ENCODE peak calls at places on chromosome 16, in nine cellular contexts. O, E, M, R, L, C, Z, N and D are unnamed samples.

GRCh38 chr16:81335669-81336068 is 20.9 kb downstream of the GAN start:
- DNase-seq in Z (no peak), M (peak), O (no peak), E (no peak), R (no peak), L (no peak), C (no peak), N (no peak), D (no peak)

GRCh38 chr16:89848974-89849373 is 20.7 kb downstream of the SPIRE2 start:
- DNase-seq in C (no peak), M (no peak), N (no peak), O (no peak), E (no peak), R (no peak), L (no peak), Z (no peak), D (no peak)

GRCh38 chr16:80369559-80369958 is 171.2 kb upstream of the DYNLRB2 start:
- DNase-seq in O (no peak), C (peak), E (peak), Z (peak), L (peak), R (no peak), N (peak), M (peak), D (no peak)

GRCh38 chr16:50479771-50480170 is 68.4 kb upstream of the NKD1 start:
- DNase-seq in M (no peak), N (no peak), L (no peak), E (no peak), C (no peak), Z (no peak), O (no peak), R (no peak), D (no peak)

GRCh38 chr16:6122401-6122800 is 1024.8 kb upstream of the EEF2KMT start:
- DNase-seq in M (no peak), L (no peak), R (no peak), Z (no peak), E (no peak), O (no peak), C (no peak), N (no peak), D (no peak)

GRCh38 chr16:69566437-69567030 is 768 bp downstream of the NFAT5 start:
- DNase-seq in C (peak), Z (peak), M (peak), O (peak), L (peak), N (peak), R (peak), E (peak), D (peak)

GRCh38 chr16:12193688-12194087 is 217.2 kb downstream of the SNX29 start:
- DNase-seq in M (no peak), C (no peak), R (no peak), Z (no peak), L (no peak), N (no peak), O (no peak), E (no peak), D (no peak)

GRCh38 chr16:79800016-79800608 is 199.6 kb upstream of the MAF start:
- DNase-seq in Z (no peak), M (no peak), O (no peak), N (no peak), L (no peak), E (no peak), C (no peak), R (no peak), D (no peak)

GRCh38 chr16:53960954-53961616 is 257.1 kb downstream of the FTO start:
- DNase-seq in O (no peak), Z (no peak), N (no peak), R (no peak), C (no peak), M (no peak), L (no peak), E (no peak), D (no peak)

GRCh38 chr16:22353188-22353919 is 21.1 kb downstream of the CDR2 start:
- DNase-seq in R (no peak), Z (no peak), C (no peak), E (peak), L (peak), M (no peak), N (peak), O (no peak), D (no peak)

GRCh38 chr16:73329363-73330306 is 281.7 kb upstream of the ZFHX3 start:
- DNase-seq in E (no peak), O (no peak), L (peak), Z (no peak), C (no peak), R (no peak), N (no peak), M (no peak), D (no peak)

GRCh38 chr16:87068316-87068715 is 248.9 kb downstream of the C16orf95 start:
- DNase-seq in N (no peak), R (no peak), E (no peak), C (no peak), L (no peak), O (no peak), M (no peak), Z (no peak), D (no peak)

GRCh38 chr16:89815639-89816348 is 653 bp downstream of the FANCA start:
- DNase-seq in E (peak), Z (no peak), R (no peak), L (no peak), C (no peak), M (no peak), N (no peak), O (no peak), D (peak)

GRCh38 chr16:82040296-82040695 is 5.2 kb downstream of the HSD17B2 start:
- DNase-seq in E (no peak), L (no peak), Z (no peak), O (no peak), R (no peak), N (no peak), M (no peak), C (no peak), D (no peak)

GRCh38 chr16:87160218-87160617 is 157.0 kb downstream of the C16orf95 start:
- DNase-seq in M (peak), R (no peak), Z (no peak), C (no peak), N (no peak), L (no peak), E (no peak), O (no peak), D (no peak)

GRCh38 chr16:27642753-27643152 is 92.8 kb downstream of the KATNIP start:
- DNase-seq in Z (no peak), L (no peak), R (no peak), E (peak), O (no peak), C (no peak), M (no peak), N (no peak), D (peak)

GRCh38 chr16:73813523-73813922 is 483.1 kb upstream of the PSMD7 start:
- DNase-seq in C (no peak), L (no peak), O (no peak), N (no peak), Z (peak), M (no peak), R (no peak), E (no peak), D (no peak)

GRCh38 chr16:89268987-89269735 is 51.7 kb downstream of the ZNF778 start:
- DNase-seq in C (peak), L (no peak), Z (no peak), N (no peak), M (peak), O (no peak), E (no peak), R (no peak), D (peak)

GRCh38 chr16:20359997-20360396 is 7.5 kb upstream of the UMOD start:
- DNase-seq in E (no peak), L (no peak), N (no peak), C (no peak), M (no peak), O (no peak), R (no peak), Z (no peak), D (peak)

GRCh38 chr16:17784073-17784472 is 313.3 kb upstream of the XYLT1 start:
- DNase-seq in E (peak), C (no peak), M (no peak), Z (no peak), N (no peak), R (no peak), O (no peak), L (no peak), D (peak)

GRCh38 chr16:10736926-10737625 is 6.6 kb upstream of the NUBP1 start:
- DNase-seq in N (peak), Z (peak), M (peak), C (peak), O (peak), L (peak), E (peak), R (no peak), D (peak)

GRCh38 chr16:12674096-12674495 is 129.6 kb downstream of the CPPED1 start:
- DNase-seq in L (no peak), M (no peak), O (no peak), R (no peak), E (peak), Z (no peak), N (peak), C (no peak), D (no peak)

GRCh38 chr16:12798846-12799245 is 4.8 kb downstream of the CPPED1 start:
- DNase-seq in Z (no peak), E (no peak), R (no peak), C (no peak), N (peak), L (no peak), M (no peak), O (no peak), D (no peak)

GRCh38 chr16:10577305-10578202 is 2.8 kb downstream of the EMP2 start:
- DNase-seq in Z (peak), C (no peak), E (no peak), M (peak), O (no peak), N (no peak), R (no peak), L (peak), D (no peak)

GRCh38 chr16:50267651-50268050 is 1.3 kb downstream of the ADCY7 start:
- DNase-seq in E (no peak), R (no peak), Z (no peak), L (no peak), O (no peak), N (no peak), C (no peak), M (no peak), D (no peak)

GRCh38 chr16:89093602-89094251 is at the start of gene ACSF3:
- DNase-seq in M (peak), N (peak), E (peak), Z (peak), R (no peak), O (peak), L (peak), C (peak), D (peak)

GRCh38 chr16:483351-484075 is 44.0 kb upstream of the CAPN15 start:
- DNase-seq in C (no peak), M (no peak), Z (no peak), N (no peak), O (no peak), R (no peak), L (no peak), E (no peak), D (peak)

GRCh38 chr16:71367243-71367976 is 8.9 kb downstream of the CALB2 start:
- DNase-seq in R (no peak), Z (no peak), C (no peak), O (peak), E (peak), M (peak), N (peak), L (peak), D (peak)

GRCh38 chr16:945271-946047 is 25.3 kb downstream of the LMF1 start:
- DNase-seq in E (no peak), O (no peak), Z (no peak), L (no peak), M (no peak), R (no peak), C (no peak), N (no peak), D (no peak)

GRCh38 chr16:57999971-58000705 is at the start of gene ZNF319:
- DNase-seq in R (no peak), L (no peak), C (no peak), M (no peak), E (no peak), Z (peak), N (no peak), O (peak), D (no peak)

GRCh38 chr16:80065565-80065964 is 465.0 kb upstream of the MAF start:
- DNase-seq in M (no peak), Z (no peak), R (no peak), L (no peak), O (no peak), C (no peak), N (no peak), E (peak), D (no peak)

GRCh38 chr16:57486858-57487834 is 853 bp upstream of the DOK4 start:
- DNase-seq in C (no peak), N (no peak), L (no peak), M (no peak), Z (no peak), E (no peak), O (no peak), R (peak), D (no peak)

GRCh38 chr16:53201900-53202299 is 147.1 kb downstream of the CHD9 start:
- DNase-seq in M (no peak), C (no peak), N (no peak), Z (no peak), O (no peak), E (no peak), R (no peak), L (no peak), D (no peak)

GRCh38 chr16:11329080-11329491 is 16.2 kb upstream of the RMI2 start:
- DNase-seq in M (no peak), E (no peak), C (no peak), Z (no peak), O (no peak), N (no peak), R (no peak), L (no peak), D (no peak)

GRCh38 chr16:25064967-25065366 is 46.6 kb upstream of the LCMT1 start:
- DNase-seq in C (no peak), N (no peak), L (no peak), R (no peak), E (no peak), O (no peak), Z (peak), M (peak), D (no peak)

GRCh38 chr16:83713597-83713996 is 94.2 kb upstream of the HSBP1 start:
- DNase-seq in Z (no peak), E (peak), M (no peak), R (no peak), L (no peak), C (no peak), O (no peak), N (no peak), D (peak)

GRCh38 chr16:49463529-49463928 is 89.9 kb downstream of the C16orf78 start:
- DNase-seq in C (no peak), N (no peak), E (no peak), O (peak), R (peak), Z (no peak), L (peak), M (no peak), D (no peak)

GRCh38 chr16:89710709-89711564 is 9.4 kb upstream of the SPATA2L start:
- DNase-seq in R (no peak), Z (no peak), M (no peak), O (no peak), N (no peak), L (no peak), E (no peak), C (no peak), D (no peak)

GRCh38 chr16:89117239-89117974 is 23.8 kb downstream of the ACSF3 start:
- DNase-seq in C (no peak), E (no peak), Z (peak), O (no peak), N (no peak), R (no peak), M (no peak), L (peak), D (no peak)

GRCh38 chr16:56669005-56669839 is at the start of gene MT1H:
- DNase-seq in O (no peak), R (no peak), N (no peak), Z (no peak), M (no peak), E (no peak), L (peak), C (no peak), D (peak)

GRCh38 chr16:28983644-28984043 is 1.2 kb upstream of the LAT start:
- DNase-seq in Z (no peak), O (no peak), E (no peak), C (no peak), N (no peak), L (no peak), M (no peak), R (no peak), D (no peak)

GRCh38 chr16:28985611-28986041 is 774 bp downstream of the LAT start:
- DNase-seq in R (no peak), Z (no peak), E (no peak), C (no peak), O (no peak), N (no peak), M (no peak), L (no peak), D (no peak)

GRCh38 chr16:28984091-28984490 is 761 bp upstream of the LAT start:
- DNase-seq in Z (no peak), M (no peak), R (no peak), O (no peak), E (no peak), N (no peak), C (no peak), L (no peak), D (no peak)

GRCh38 chr16:28985206-28985605 is 354 bp downstream of the LAT start:
- DNase-seq in R (no peak), N (no peak), Z (no peak), M (no peak), C (no peak), E (no peak), L (no peak), O (no peak), D (no peak)

DNA sequence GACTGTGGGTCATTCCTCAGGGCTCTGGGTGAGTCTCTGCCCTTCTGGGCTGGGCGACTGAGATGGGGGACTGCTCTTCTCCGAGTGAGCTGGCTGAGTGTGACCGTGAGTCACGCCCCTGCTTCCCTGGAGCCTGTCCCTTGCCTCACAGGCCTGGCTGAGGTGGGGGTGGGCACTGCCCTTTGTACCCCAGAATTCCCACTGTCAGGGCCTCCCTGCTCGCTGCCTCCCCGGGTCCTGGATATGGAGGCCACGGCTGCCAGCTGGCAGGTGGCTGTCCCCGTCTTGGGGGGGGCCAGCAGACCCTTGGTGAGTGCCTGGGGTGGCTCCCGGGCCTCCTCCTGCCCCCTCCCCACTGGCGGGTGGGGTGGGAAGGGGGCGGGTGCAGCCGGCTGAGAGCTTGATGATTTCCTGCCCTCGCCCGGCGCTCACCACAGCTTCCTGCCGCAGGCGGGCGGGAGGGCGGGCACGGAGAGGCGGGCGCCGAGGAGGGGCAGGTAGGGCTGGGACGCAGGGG is at the start of gene LAT:
- DNase-seq in L (peak), E (peak), O (no peak), Z (peak), C (no peak), N (no peak), M (no peak), R (no peak), D (no peak)
- TF ChIP-seq POLR2A in L (no peak), E (no peak), O (no peak), Z (no peak), C (no peak), N (no peak), M (no peak), R (no peak), D (peak)

GRCh38 chr16:68246671-68247070 is 1.5 kb downstream of the PLA2G15 start:
- DNase-seq in E (no peak), M (no peak), L (no peak), R (no peak), O (no peak), Z (peak), N (no peak), C (no peak), D (peak)
- TF ChIP-seq POLR2A in E (no peak), M (no peak), L (no peak), R (no peak), O (no peak), Z (no peak), N (no peak), C (no peak), D (no peak)

GRCh38 chr16:85264752-85265151 is 152.5 kb upstream of the CIBAR2 start:
- DNase-seq in M (no peak), O (no peak), L (no peak), E (no peak), C (no peak), N (no peak), Z (no peak), R (no peak), D (no peak)
- TF ChIP-seq POLR2A in M (no peak), O (no peak), L (no peak), E (no peak), C (no peak), N (no peak), Z (no peak), R (no peak), D (no peak)

GRCh38 chr16:30428055-30428454 is 1.8 kb downstream of the DCTPP1 start:
- DNase-seq in Z (no peak), C (no peak), L (no peak), E (no peak), M (no peak), O (no peak), R (no peak), N (no peak), D (no peak)

GRCh38 chr16:30434852-30435251 is 5.0 kb upstream of the DCTPP1 start:
- DNase-seq in R (no peak), O (no peak), L (no peak), Z (no peak), E (no peak), N (no peak), C (no peak), M (no peak), D (no peak)

GRCh38 chr16:30430428-30430970 is 669 bp upstream of the DCTPP1 start:
- DNase-seq in E (no peak), N (no peak), O (no peak), Z (no peak), L (no peak), C (no peak), R (peak), M (no peak), D (no peak)

GRCh38 chr16:30429418-30429677 is 482 bp downstream of the DCTPP1 start:
- DNase-seq in L (no peak), O (no peak), E (no peak), M (no peak), R (no peak), N (no peak), C (no peak), Z (no peak), D (no peak)

GRCh38 chr16:30429678-30430427 is at the start of gene DCTPP1:
- DNase-seq in R (peak), M (peak), C (peak), L (peak), N (peak), Z (peak), E (peak), O (peak), D (peak)
- TF ChIP-seq POLR2A in R (no peak), M (no peak), C (peak), L (peak), N (peak), Z (peak), E (peak), O (peak), D (peak)

GRCh38 chr16:66366433-66367299 is at the start of gene CDH5:
- DNase-seq in L (peak), C (peak), Z (peak), M (peak), E (no peak), O (no peak), R (peak), N (peak), D (no peak)
- TF ChIP-seq POLR2A in L (no peak), C (peak), Z (no peak), M (no peak), E (no peak), O (no peak), R (no peak), N (peak), D (no peak)

GRCh38 chr16:9092282-9092962 is 978 bp downstream of the HAPSTR1 start:
- DNase-seq in M (peak), E (peak), Z (peak), L (peak), N (peak), O (peak), C (no peak), R (peak), D (peak)

GRCh38 chr16:9094008-9094846 is 2.8 kb downstream of the HAPSTR1 start:
- DNase-seq in N (no peak), M (no peak), C (no peak), L (no peak), R (no peak), O (no peak), Z (no peak), E (no peak), D (no peak)

GRCh38 chr16:9090960-9091866 is at the start of gene HAPSTR1:
- DNase-seq in M (peak), R (peak), E (peak), N (peak), Z (peak), O (peak), C (peak), L (peak), D (peak)

GRCh38 chr16:9091867-9092281 is 430 bp downstream of the HAPSTR1 start:
- DNase-seq in C (peak), L (peak), O (peak), M (peak), Z (peak), N (peak), R (peak), E (peak), D (peak)

GRCh38 chr16:9092963-9093477 is 1.6 kb downstream of the HAPSTR1 start:
- DNase-seq in E (peak), N (peak), C (peak), Z (peak), O (no peak), M (peak), L (peak), R (no peak), D (peak)
- TF ChIP-seq POLR2A in E (no peak), N (peak), C (no peak), Z (no peak), O (no peak), M (no peak), L (no peak), R (no peak), D (no peak)

GRCh38 chr16:30656974-30657865 is 1.0 kb upstream of the FBRS start:
- DNase-seq in R (no peak), E (no peak), O (no peak), C (no peak), N (no peak), L (peak), M (peak), Z (no peak), D (no peak)
- TF ChIP-seq POLR2A in R (no peak), E (no peak), O (no peak), C (peak), N (peak), L (no peak), M (no peak), Z (no peak), D (no peak)